ENCODE peak calls at places on chromosomes 1 and 21, in five cellular contexts. N, I, O, W and A are unnamed samples.

GRCh38 chr1:176733661-176734060 is 270.7 kb downstream of the PAPPA2 start:
- DNase-seq in N (no peak), I (no peak), O (no peak), W (no peak), A (no peak)

GRCh38 chr1:117793396-117793795 is 136.0 kb downstream of the GDAP2 start:
- DNase-seq in N (no peak), I (no peak), O (no peak), W (no peak), A (no peak)

GRCh38 chr1:36341626-36342320 is 18.3 kb upstream of the EVA1B start:
- DNase-seq in N (no peak), I (no peak), O (no peak), W (no peak), A (no peak)

GRCh38 chr21:45158491-45159423 is 84.4 kb downstream of the ADARB1 start:
- DNase-seq in N (no peak), I (no peak), O (no peak), W (peak; percentile 9), A (no peak)

GRCh38 chr1:183152216-183152615 is 33.8 kb upstream of the LAMC2 start:
- DNase-seq in N (no peak), I (no peak), O (no peak), W (no peak), A (no peak)

GRCh38 chr1:26015358-26015757 is 6.2 kb upstream of the EXTL1 start:
- DNase-seq in N (peak; percentile 82), I (no peak), O (no peak), W (peak; percentile 87), A (no peak)

GRCh38 chr1:111990026-111990877 is 784 bp upstream of the KCND3 start:
- DNase-seq in N (no peak), I (peak; percentile 38), O (no peak), W (no peak), A (peak; percentile 37)

GRCh38 chr1:185215911-185216310 is 58.9 kb downstream of the SWT1 start:
- DNase-seq in N (no peak), I (no peak), O (no peak), W (no peak), A (no peak)

GRCh38 chr1:220290163-220290761 is 18.0 kb upstream of the RAB3GAP2 start:
- DNase-seq in N (no peak), I (no peak), O (no peak), W (no peak), A (no peak)

GRCh38 chr1:2594001-2594640 is 7.5 kb downstream of the PRXL2B start:
- DNase-seq in N (peak; percentile 28), I (no peak), O (no peak), W (peak; percentile 53), A (no peak)

GRCh38 chr1:115495111-115495510 is 146.7 kb upstream of the VANGL1 start:
- DNase-seq in N (no peak), I (no peak), O (no peak), W (no peak), A (no peak)

GRCh38 chr1:209652873-209653401 is 712 bp upstream of the LAMB3 start:
- DNase-seq in N (peak; percentile 100), I (peak; percentile 92), O (no peak), W (peak; percentile 94), A (peak; percentile 98)

GRCh38 chr1:116290085-116290670 is 82.9 kb upstream of the ATP1A1 start:
- DNase-seq in N (peak; percentile 98), I (no peak), O (no peak), W (no peak), A (peak; percentile 84)